ENCODE peak calls at places on chromosomes 16 and 17, in six cellular contexts. C is GM23248; J is prostate gland; M is activated CD4-positive, CD25-positive, alpha-beta regulatory T cell; O is stimulated activated CD4-positive, alpha-beta T cell treated with anti-CD3 and anti-CD28 coated beads, Interleukin-2, amount 100 ng/mL, for 24 hours; D is germinal center. N is an unnamed sample.

GRCh38 chr16:63890072-63890471 is 1231.8 kb downstream of the CDH11 start:
- DNase-seq in C (peak; percentile 30), J (peak; percentile 26), M (no peak), O (no peak), D (no peak), N (peak; percentile 20)

GRCh38 chr17:38727661-38728220 is 2.4 kb upstream of the CISD3 start:
- DNase-seq in C (peak; percentile 40), J (no peak), M (peak; percentile 56), O (peak; percentile 78), D (no peak), N (no peak)

GRCh38 chr17:8079291-8080207 is 8.0 kb downstream of the ALOX12B start:
- DNase-seq in C (peak; percentile 68), J (no peak), M (peak; percentile 65), O (peak; percentile 83), D (peak; percentile 87), N (peak; percentile 92)

GRCh38 chr16:50517450-50518252 is 30.5 kb upstream of the NKD1 start:
- DNase-seq in C (no peak), J (no peak), M (no peak), O (no peak), D (no peak), N (no peak)

GRCh38 chr16:22206847-22207714 is 1.0 kb downstream of the EEF2K start:
- DNase-seq in C (peak; percentile 87), J (peak; percentile 87), M (peak; percentile 53), O (peak; percentile 72), D (peak; percentile 82), N (peak; percentile 76)

GRCh38 chr16:69894675-69895074 is 56.5 kb upstream of the CLEC18A start:
- DNase-seq in C (no peak), J (no peak), M (no peak), O (no peak), D (no peak), N (no peak)

GRCh38 chr16:9003322-9003721 is 39.6 kb upstream of the USP7 start:
- DNase-seq in C (no peak), J (peak; percentile 78), M (no peak), O (no peak), D (no peak), N (no peak)

GRCh38 chr16:26276289-26276688 is 584.5 kb downstream of the HS3ST4 start:
- DNase-seq in C (no peak), J (no peak), M (no peak), O (no peak), D (no peak), N (no peak)